ENCODE peak calls at places on chromosomes 2 and 18, in seven cellular contexts. W is choroid plexus epithelial cell, B is right atrium auricular region, I is heart left ventricle, T is OCI-LY7, X is cardiac fibroblast, J is AG09309. A is an unnamed sample.

GRCh38 chr2:175251425-175252041 is 70.0 kb upstream of the ATP5MC3 start:
- DNase-seq in B (no peak), X (peak; percentile 60), J (peak; percentile 11), I (no peak), T (peak; percentile 23), W (peak; percentile 72), A (peak; percentile 19)

GRCh38 chr2:226424971-226425370 is 374.6 kb downstream of the IRS1 start:
- DNase-seq in J (no peak), W (no peak), X (no peak), I (no peak), T (no peak), B (no peak), A (no peak)

GRCh38 chr2:10883066-10883465 is 28.7 kb upstream of the KCNF1 start:
- DNase-seq in J (no peak), X (no peak), W (no peak), I (no peak), B (no peak), T (no peak), A (no peak)

GRCh38 chr2:156189143-156189542 is 143.4 kb downstream of the NR4A2 start:
- DNase-seq in W (no peak), I (no peak), T (no peak), B (no peak), X (no peak), J (no peak), A (no peak)

GRCh38 chr2:33617401-33617800 is 18.3 kb upstream of the FAM98A start:
- DNase-seq in I (no peak), X (no peak), J (no peak), W (no peak), B (no peak), T (no peak), A (no peak)

GRCh38 chr18:26307161-26307773 is 81.0 kb downstream of the TAF4B start:
- DNase-seq in J (no peak), W (peak; percentile 87), T (peak; percentile 72), X (peak; percentile 81), I (no peak), B (no peak), A (peak; percentile 29)

GRCh38 chr2:103365071-103365470 is 603.2 kb downstream of the TMEM182 start:
- DNase-seq in W (no peak), J (no peak), I (no peak), X (no peak), B (no peak), T (no peak), A (no peak)

GRCh38 chr2:48883661-48884060 is 128.1 kb upstream of the LHCGR start:
- DNase-seq in X (no peak), J (no peak), W (peak; percentile 9), B (no peak), T (no peak), I (no peak), A (no peak)

GRCh38 chr2:157439792-157440186 is 4.1 kb downstream of the CYTIP start:
- DNase-seq in T (peak; percentile 63), J (no peak), B (no peak), X (no peak), W (no peak), I (no peak), A (no peak)

GRCh38 chr2:205683179-205683978 is 1.1 kb downstream of the NRP2 start:
- DNase-seq in T (no peak), X (peak; percentile 78), B (no peak), I (no peak), W (peak; percentile 83), J (peak; percentile 82), A (no peak)

GRCh38 chr2:190360561-190360960 is 17.2 kb downstream of the INPP1 start:
- DNase-seq in J (no peak), I (no peak), T (no peak), X (no peak), W (no peak), B (no peak), A (no peak)

GRCh38 chr18:26721876-26722581 is 143.5 kb downstream of the AQP4 start:
- DNase-seq in B (no peak), T (no peak), W (no peak), J (no peak), I (no peak), X (no peak), A (peak; percentile 9)

GRCh38 chr18:48954837-48955527 is 4.2 kb upstream of the SMAD7 start:
- DNase-seq in J (no peak), W (no peak), X (no peak), I (no peak), B (no peak), T (no peak), A (no peak)

GRCh38 chr2:99472327-99472960 is 17.4 kb downstream of the REV1 start:
- DNase-seq in B (no peak), I (no peak), T (no peak), X (no peak), J (no peak), W (no peak), A (no peak)

GRCh38 chr2:187541086-187542085 is 12.8 kb downstream of the TFPI start:
- DNase-seq in J (peak; percentile 72), I (no peak), B (no peak), X (peak; percentile 97), T (no peak), W (peak; percentile 95), A (no peak)

GRCh38 chr18:79604205-79604912 is 75.2 kb upstream of the CTDP1 start:
- DNase-seq in J (no peak), T (no peak), I (no peak), X (no peak), W (no peak), B (no peak), A (no peak)

GRCh38 chr2:27798476-27798875 is 27.0 kb downstream of the MRPL33 start:
- DNase-seq in T (no peak), I (no peak), J (no peak), X (no peak), B (no peak), W (no peak), A (no peak)

GRCh38 chr2:112542974-112543760 is 902 bp downstream of the POLR1B start:
- DNase-seq in W (peak; percentile 14), B (no peak), X (peak; percentile 18), T (peak; percentile 38), I (no peak), J (no peak), A (peak; percentile 11)

GRCh38 chr2:10534514-10535250 is 86.6 kb upstream of the ODC1 start:
- DNase-seq in W (peak; percentile 39), X (peak; percentile 56), I (no peak), T (no peak), J (no peak), B (no peak), A (no peak)

GRCh38 chr18:62060820-62061219 is 126.0 kb downstream of the PIGN start:
- DNase-seq in W (no peak), T (no peak), I (no peak), J (no peak), B (no peak), X (no peak), A (no peak)

GRCh38 chr2:30048636-30049175 is 98.1 kb upstream of the YPEL5 start:
- DNase-seq in T (no peak), I (no peak), W (no peak), X (peak; percentile 3), B (no peak), J (no peak), A (no peak)

GRCh38 chr18:79515331-79515730 is 119.6 kb downstream of the NFATC1 start:
- DNase-seq in J (no peak), W (no peak), I (no peak), B (peak; percentile 43), X (no peak), T (no peak), A (no peak)

GRCh38 chr2:236663267-236663666 is 93.6 kb downstream of the ACKR3 start:
- DNase-seq in I (peak; percentile 72), T (no peak), J (no peak), B (peak; percentile 85), W (no peak), X (no peak), A (no peak)

GRCh38 chr2:46180189-46180588 is 117.0 kb upstream of the EPAS1 start:
- DNase-seq in X (no peak), I (peak; percentile 12), W (no peak), J (no peak), T (no peak), B (no peak), A (no peak)

DNA sequence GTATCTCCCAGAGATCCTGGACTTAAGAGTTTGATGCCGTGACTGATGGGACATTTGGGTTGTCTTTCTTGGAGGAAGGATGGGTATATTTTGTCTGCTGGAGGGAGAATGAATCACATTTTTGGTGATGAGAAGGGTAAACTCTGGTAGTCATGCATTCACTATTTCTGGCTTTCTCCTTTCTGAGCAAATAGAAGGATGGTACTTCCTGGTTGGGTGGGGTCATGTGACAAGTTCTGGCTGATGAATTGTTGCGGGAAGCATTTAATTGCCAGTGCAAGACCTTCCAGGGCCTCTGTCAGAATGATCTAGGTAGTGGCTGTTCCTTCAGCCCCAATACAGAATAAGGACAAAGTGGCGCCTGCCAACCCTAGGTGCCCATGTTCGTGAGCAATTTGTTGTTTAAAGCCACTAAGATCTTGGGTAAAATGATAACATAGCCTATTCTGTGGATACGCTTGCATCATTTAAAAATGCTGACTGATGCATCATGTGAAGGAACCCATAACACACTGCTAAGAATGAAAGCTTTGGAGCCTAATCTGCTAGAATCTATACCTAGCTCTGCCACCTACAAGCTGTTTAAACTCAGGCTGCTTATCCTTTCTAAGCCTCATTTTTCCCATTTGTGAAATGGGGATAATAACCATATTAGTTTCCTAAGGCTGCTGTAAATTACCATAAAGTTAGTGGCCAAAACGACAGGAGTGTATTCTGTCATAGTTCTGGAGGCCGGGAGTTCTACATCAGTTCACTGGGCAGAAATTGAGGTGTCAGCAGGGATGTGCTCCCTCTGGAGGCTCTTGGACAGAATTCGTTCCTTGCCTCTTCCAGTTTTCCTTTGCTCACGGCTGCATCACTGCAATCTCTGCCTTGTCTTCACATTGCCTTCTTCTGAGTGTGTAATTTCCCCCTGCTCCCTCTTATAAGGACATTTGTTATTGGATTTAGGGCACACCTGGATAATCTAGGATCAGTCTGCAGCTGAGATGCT is 281.3 kb downstream of the AGPS start:
- DNase-seq in T (peak; percentile 4), J (no peak), I (no peak), W (peak; percentile 9), B (no peak), X (no peak), A (no peak)
- TF ChIP-seq CTCF in T (peak; percentile 45), J (no peak), I (no peak), W (peak; percentile 44), B (no peak), X (peak; percentile 7), A (no peak)

GRCh38 chr2:134715932-134716643 is 2.7 kb downstream of the TMEM163 start:
- DNase-seq in I (no peak), J (no peak), W (no peak), T (no peak), B (no peak), X (no peak), A (no peak)
- TF ChIP-seq CTCF in I (no peak), J (no peak), W (no peak), T (no peak), B (no peak), X (no peak), A (no peak)

GRCh38 chr18:67590571-67591141 is 74.1 kb upstream of the DSEL start:
- DNase-seq in W (peak; percentile 61), J (no peak), I (no peak), T (no peak), X (peak; percentile 46), B (no peak), A (no peak)
- TF ChIP-seq CTCF in W (peak; percentile 39), J (peak; percentile 19), I (no peak), T (no peak), X (peak; percentile 8), B (no peak), A (no peak)

GRCh38 chr2:239276813-239277193 is 124.0 kb downstream of the HDAC4 start:
- DNase-seq in I (no peak), W (no peak), B (no peak), X (no peak), J (no peak), T (no peak), A (no peak)
- TF ChIP-seq CTCF in I (no peak), W (peak; percentile 13), B (no peak), X (no peak), J (no peak), T (peak; percentile 18), A (peak; percentile 7)